ENCODE peak calls at places on chromosomes 12 and 14, in nine cellular contexts. D is NCI-H1417; C is stimulated activated CD4-positive, alpha-beta T cell treated with anti-CD3 and anti-CD28 coated beads, Interleukin-15, amount 100 ng/mL, for 24 hours; J is WTC11; U is sigmoid colon; Z is M059J; I is stimulated activated CD8-positive, alpha-beta memory T cell treated with anti-CD3 and anti-CD28 coated beads, Interleukin-15, amount 100 ng/mL, for 1 hour; Q is MV-4-11; F is ovary. M is an unnamed sample.

GRCh38 chr12:66692170-66692569 is 13.3 kb upstream of the GRIP1 start:
- DNase-seq in D (no peak), C (no peak), J (no peak), U (no peak), Z (no peak), I (no peak), Q (peak), F (no peak), M (no peak)

GRCh38 chr14:70098257-70098809 is 90.4 kb downstream of the SLC8A3 start:
- DNase-seq in D (no peak), C (no peak), J (no peak), U (no peak), Z (no peak), I (no peak), Q (no peak), F (no peak), M (no peak)

GRCh38 chr12:47828967-47829482 is 9.3 kb upstream of the HDAC7 start:
- DNase-seq in D (no peak), C (no peak), J (peak), U (peak), Z (peak), I (no peak), Q (peak), F (peak), M (no peak)

GRCh38 chr12:50778663-50779590 is 15.0 kb downstream of the ATF1 start:
- DNase-seq in D (no peak), C (no peak), J (no peak), U (no peak), Z (no peak), I (no peak), Q (no peak), F (no peak), M (no peak)

GRCh38 chr12:24791622-24792021 is 157.3 kb downstream of the BCAT1 start:
- DNase-seq in D (no peak), C (no peak), J (no peak), U (no peak), Z (no peak), I (no peak), Q (no peak), F (no peak), M (no peak)

GRCh38 chr14:68921666-68922065 is 57.4 kb downstream of the ACTN1 start:
- DNase-seq in D (no peak), C (no peak), J (no peak), U (no peak), Z (no peak), I (no peak), Q (no peak), F (no peak), M (no peak)

GRCh38 chr12:74685385-74685784 is 147.8 kb downstream of the ATXN7L3B start:
- DNase-seq in D (no peak), C (no peak), J (no peak), U (no peak), Z (no peak), I (no peak), Q (no peak), F (no peak), M (no peak)

GRCh38 chr12:63223128-63223527 is 72.1 kb upstream of the AVPR1A start:
- DNase-seq in D (no peak), C (no peak), J (no peak), U (no peak), Z (no peak), I (no peak), Q (no peak), F (no peak), M (no peak)

GRCh38 chr14:63951429-63951828 is 98.6 kb downstream of the SYNE2 start:
- DNase-seq in D (no peak), C (no peak), J (no peak), U (no peak), Z (no peak), I (no peak), Q (no peak), F (no peak), M (no peak)

GRCh38 chr12:102356690-102357089 is 123.7 kb downstream of the IGF1 start:
- DNase-seq in D (no peak), C (no peak), J (no peak), U (no peak), Z (no peak), I (no peak), Q (no peak), F (no peak), M (no peak)

GRCh38 chr14:73245401-73246325 is 8.4 kb downstream of the PAPLN start:
- DNase-seq in D (no peak), C (peak), J (peak), U (no peak), Z (no peak), I (peak), Q (peak), F (peak), M (peak)

GRCh38 chr12:92439397-92439779 is 263.4 kb upstream of the PLEKHG7 start:
- DNase-seq in D (no peak), C (no peak), J (no peak), U (no peak), Z (peak), I (no peak), Q (no peak), F (no peak), M (no peak)

GRCh38 chr12:60035835-60036234 is 440.0 kb downstream of the SLC16A7 start:
- DNase-seq in D (no peak), C (no peak), J (no peak), U (no peak), Z (peak), I (no peak), Q (no peak), F (no peak), M (no peak)

GRCh38 chr14:50944647-50945413 is 547 bp upstream of the PYGL start:
- DNase-seq in D (peak), C (peak), J (no peak), U (peak), Z (peak), I (no peak), Q (peak), F (peak), M (no peak)

GRCh38 chr12:44422559-44422958 is 453.6 kb downstream of the NELL2 start:
- DNase-seq in D (no peak), C (no peak), J (no peak), U (no peak), Z (no peak), I (no peak), Q (no peak), F (no peak), M (no peak)

GRCh38 chr12:61848893-61849292 is 411.3 kb upstream of the USP15 start:
- DNase-seq in D (no peak), C (no peak), J (no peak), U (no peak), Z (no peak), I (no peak), Q (no peak), F (no peak), M (no peak)

GRCh38 chr14:52111583-52111982 is 42.7 kb upstream of the NID2 start:
- DNase-seq in D (no peak), C (no peak), J (no peak), U (no peak), Z (peak), I (no peak), Q (no peak), F (no peak), M (no peak)

GRCh38 chr12:101166866-101167265 is 43.2 kb downstream of the SLC5A8 start:
- DNase-seq in D (no peak), C (no peak), J (no peak), U (no peak), Z (no peak), I (no peak), Q (no peak), F (no peak), M (no peak)

GRCh38 chr12:123860369-123860768 is 98.3 kb downstream of the DNAH10 start:
- DNase-seq in D (no peak), C (no peak), J (no peak), U (no peak), Z (no peak), I (no peak), Q (no peak), F (no peak), M (no peak)

GRCh38 chr12:111780615-111781014 is 13.9 kb downstream of the ALDH2 start:
- DNase-seq in D (no peak), C (no peak), J (no peak), U (no peak), Z (no peak), I (no peak), Q (no peak), F (no peak), M (no peak)

GRCh38 chr14:64035143-64035542 is 182.3 kb downstream of the SYNE2 start:
- DNase-seq in D (no peak), C (no peak), J (no peak), U (no peak), Z (peak), I (no peak), Q (no peak), F (no peak), M (no peak)

GRCh38 chr12:50351120-50352043 is 45.0 kb downstream of the FAM186A start:
- DNase-seq in D (no peak), C (no peak), J (no peak), U (no peak), Z (no peak), I (no peak), Q (no peak), F (no peak), M (no peak)

GRCh38 chr14:103550451-103551337 is 11.8 kb downstream of the BAG5 start:
- DNase-seq in D (peak), C (no peak), J (peak), U (peak), Z (no peak), I (no peak), Q (no peak), F (peak), M (no peak)

GRCh38 chr12:54024127-54024526 is 4.1 kb upstream of the HOXC6 start:
- DNase-seq in D (no peak), C (no peak), J (no peak), U (no peak), Z (no peak), I (no peak), Q (no peak), F (peak), M (no peak)

M was measured in CD14-positive monocyte.